ENCODE peak calls at places on chromosomes 13 and 19, in eight cellular contexts. A is fibroblast of lung; Q is AG04450; C is dorsolateral prefrontal cortex; U is GM12865; P is Calu3; S is CD4-positive, alpha-beta T cell; H is OCI-LY7. J is an unnamed sample.

GRCh38 chr19:48698046-48698445 is 2.3 kb downstream of the FUT2 start:
- DNase-seq in A (peak), Q (no peak), C (no peak), U (no peak), P (peak), S (no peak), H (no peak), J (no peak)

GRCh38 chr19:7888145-7888825 is at the start of gene LRRC8E:
- DNase-seq in A (peak), Q (no peak), C (no peak), U (no peak), P (peak), S (no peak), H (no peak), J (no peak)

GRCh38 chr13:41543664-41544300 is 86.4 kb downstream of the RGCC start:
- DNase-seq in A (peak), Q (no peak), C (no peak), U (no peak), P (no peak), S (no peak), H (no peak), J (no peak)

GRCh38 chr13:29511980-29512379 is 83.5 kb downstream of the SLC7A1 start:
- DNase-seq in A (peak), Q (no peak), C (no peak), U (no peak), P (no peak), S (no peak), H (no peak), J (no peak)

GRCh38 chr19:34232566-34233481 is 21.5 kb upstream of the GARRE1 start:
- DNase-seq in A (peak), Q (peak), C (peak), U (peak), P (peak), S (no peak), H (no peak), J (peak)

GRCh38 chr13:113603116-113603710 is 18.7 kb downstream of the TFDP1 start:
- DNase-seq in A (no peak), Q (no peak), C (no peak), U (no peak), P (no peak), S (no peak), H (no peak), J (no peak)

GRCh38 chr19:4347521-4347920 is 4.2 kb downstream of the MPND start:
- DNase-seq in A (no peak), Q (no peak), C (no peak), U (no peak), P (no peak), S (no peak), H (no peak), J (no peak)

GRCh38 chr19:55549500-55550320 is 4.4 kb upstream of the SBK3 start:
- DNase-seq in A (peak), Q (peak), C (no peak), U (no peak), P (peak), S (no peak), H (peak), J (peak)

GRCh38 chr19:49396738-49397505 is 8.9 kb downstream of the KASH5 start:
- DNase-seq in A (no peak), Q (no peak), C (no peak), U (no peak), P (no peak), S (no peak), H (no peak), J (no peak)

GRCh38 chr13:106690779-106691178 is 122.8 kb upstream of the ARGLU1 start:
- DNase-seq in A (no peak), Q (no peak), C (no peak), U (no peak), P (no peak), S (no peak), H (no peak), J (no peak)

GRCh38 chr19:4811328-4812131 is 20.0 kb downstream of the TICAM1 start:
- DNase-seq in A (peak), Q (no peak), C (peak), U (peak), P (peak), S (peak), H (peak), J (peak)

GRCh38 chr13:38819053-38819452 is 132.2 kb downstream of the FREM2 start:
- DNase-seq in A (peak), Q (no peak), C (no peak), U (peak), P (no peak), S (no peak), H (no peak), J (no peak)

GRCh38 chr19:29013325-29013724 is 199.6 kb downstream of the UQCRFS1 start:
- DNase-seq in A (no peak), Q (no peak), C (no peak), U (no peak), P (no peak), S (no peak), H (no peak), J (no peak)

GRCh38 chr19:16449330-16449961 is 22.3 kb downstream of the EPS15L1 start:
- DNase-seq in A (peak), Q (no peak), C (no peak), U (peak), P (no peak), S (no peak), H (peak), J (peak)

GRCh38 chr13:99367663-99368448 is 60.7 kb upstream of the GPR183 start:
- DNase-seq in A (no peak), Q (no peak), C (no peak), U (no peak), P (no peak), S (no peak), H (no peak), J (no peak)

GRCh38 chr13:50745542-50745941 is 98.0 kb downstream of the DLEU7 start:
- DNase-seq in A (no peak), Q (no peak), C (no peak), U (no peak), P (no peak), S (no peak), H (no peak), J (no peak)

GRCh38 chr19:38032151-38032550 is 125.1 kb downstream of the SIPA1L3 start:
- DNase-seq in A (peak), Q (no peak), C (no peak), U (no peak), P (no peak), S (no peak), H (no peak), J (no peak)

GRCh38 chr19:38034153-38034835 is 127.3 kb downstream of the SIPA1L3 start:
- DNase-seq in A (peak), Q (no peak), C (no peak), U (peak), P (no peak), S (no peak), H (peak), J (peak)

GRCh38 chr19:38032951-38033350 is 125.9 kb downstream of the SIPA1L3 start:
- DNase-seq in A (peak), Q (no peak), C (no peak), U (no peak), P (no peak), S (no peak), H (no peak), J (no peak)

GRCh38 chr19:38035515-38036495 is 128.8 kb downstream of the SIPA1L3 start:
- DNase-seq in A (peak), Q (no peak), C (no peak), U (no peak), P (no peak), S (no peak), H (no peak), J (no peak)

GRCh38 chr19:38033658-38034150 is 126.7 kb downstream of the SIPA1L3 start:
- DNase-seq in A (peak), Q (no peak), C (no peak), U (peak), P (no peak), S (no peak), H (peak), J (peak)
- TF ChIP-seq CTCF in A (no peak), Q (no peak), C (no peak), U (peak), P (no peak), S (no peak), H (peak), J (no peak)

GRCh38 chr13:59641758-59642157 is 522.0 kb downstream of the DIAPH3 start:
- DNase-seq in A (peak), Q (no peak), C (no peak), U (no peak), P (no peak), S (no peak), H (no peak), J (no peak)

GRCh38 chr13:59635591-59635990 is 528.1 kb downstream of the DIAPH3 start:
- DNase-seq in A (no peak), Q (no peak), C (no peak), U (no peak), P (no peak), S (no peak), H (no peak), J (no peak)

GRCh38 chr13:59641261-59641660 is 522.5 kb downstream of the DIAPH3 start:
- DNase-seq in A (no peak), Q (no peak), C (no peak), U (no peak), P (no peak), S (no peak), H (no peak), J (no peak)

GRCh38 chr13:59643239-59643865 is 520.4 kb downstream of the DIAPH3 start:
- DNase-seq in A (no peak), Q (no peak), C (no peak), U (no peak), P (no peak), S (no peak), H (no peak), J (no peak)

DNA sequence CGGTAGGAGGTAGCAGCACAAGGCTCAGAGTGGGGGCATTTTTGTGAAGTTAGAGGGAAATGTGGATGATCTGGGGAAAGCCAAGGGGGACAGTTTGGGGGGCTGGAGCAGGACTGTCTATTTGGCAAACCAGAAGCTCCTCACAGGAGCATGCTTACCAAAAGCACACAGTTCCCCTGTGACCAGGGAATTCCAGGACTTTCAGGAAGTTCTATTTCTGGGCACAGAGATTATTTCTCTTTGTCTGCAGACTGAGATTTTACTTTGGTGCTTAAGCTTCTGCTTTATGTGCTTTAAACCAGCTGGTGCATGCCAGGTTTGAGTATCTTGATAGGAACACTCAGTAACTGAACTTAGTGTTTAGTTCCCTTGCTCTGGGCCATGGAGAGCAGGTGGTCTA is 525.3 kb downstream of the DIAPH3 start:
- DNase-seq in A (no peak), Q (no peak), C (no peak), U (no peak), P (no peak), S (no peak), H (no peak), J (no peak)
- TF ChIP-seq CTCF in A (no peak), Q (no peak), C (no peak), U (no peak), P (no peak), S (no peak), H (no peak), J (no peak)

DNA sequence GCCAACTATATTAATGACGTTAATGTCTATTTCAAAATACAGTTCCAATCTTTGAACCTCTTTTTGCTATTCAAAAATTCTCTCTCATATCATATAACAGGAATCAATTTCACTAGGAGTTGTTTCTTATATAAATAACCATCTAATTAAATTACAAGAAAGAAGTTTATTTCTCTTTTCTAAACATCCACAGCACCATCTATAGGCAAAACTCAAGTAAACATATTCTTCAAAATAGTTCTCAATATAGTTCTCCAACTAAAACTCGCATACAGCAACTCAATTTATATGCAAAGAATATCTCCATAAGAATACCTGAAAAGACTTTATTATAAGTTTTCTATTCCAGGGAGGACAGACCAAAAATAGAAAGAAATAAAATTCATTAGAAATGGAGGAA is 65.6 kb downstream of the RBM26 start:
- DNase-seq in A (no peak), Q (no peak), C (no peak), U (no peak), P (no peak), S (no peak), H (no peak), J (no peak)
- TF ChIP-seq CTCF in A (no peak), Q (no peak), C (no peak), U (no peak), P (no peak), S (no peak), H (peak), J (no peak)

GRCh38 chr19:50897612-50898011 is 13.6 kb downstream of the KLK4 start:
- DNase-seq in A (no peak), Q (no peak), C (no peak), U (peak), P (no peak), S (no peak), H (no peak), J (no peak)

GRCh38 chr19:50899549-50899948 is 11.6 kb downstream of the KLK4 start:
- DNase-seq in A (no peak), Q (no peak), C (no peak), U (no peak), P (no peak), S (no peak), H (no peak), J (no peak)

GRCh38 chr19:50896591-50897190 is 14.5 kb downstream of the KLK4 start:
- DNase-seq in A (peak), Q (no peak), C (no peak), U (peak), P (peak), S (no peak), H (peak), J (peak)

GRCh38 chr19:50898018-50898417 is 13.2 kb downstream of the KLK4 start:
- DNase-seq in A (no peak), Q (no peak), C (no peak), U (no peak), P (no peak), S (no peak), H (no peak), J (no peak)

DNA sequence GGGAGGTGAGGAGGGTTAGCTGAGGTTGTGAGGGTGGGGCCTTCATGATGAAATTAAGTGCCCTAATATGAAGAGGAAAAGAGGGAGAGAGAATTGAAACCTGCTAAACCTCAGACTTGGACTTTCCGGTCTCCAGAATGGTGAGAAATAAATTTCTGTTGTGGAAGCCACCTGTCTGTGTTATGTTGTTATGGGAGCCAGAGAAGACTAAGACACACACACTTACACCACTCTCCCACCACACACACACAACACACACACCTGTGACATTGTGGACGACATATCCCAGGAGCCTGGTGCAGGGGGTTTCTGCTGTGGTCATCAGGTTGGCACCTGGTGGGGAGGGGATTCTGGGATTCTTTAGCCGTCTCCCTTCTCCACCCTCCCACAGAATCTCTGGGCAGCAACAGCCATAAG is 14.0 kb downstream of the KLK4 start:
- DNase-seq in A (no peak), Q (no peak), C (no peak), U (peak), P (no peak), S (no peak), H (no peak), J (no peak)
- TF ChIP-seq CTCF in A (no peak), Q (no peak), C (no peak), U (no peak), P (no peak), S (no peak), H (no peak), J (no peak)